ENCODE peak calls at places on chromosomes 1 and 21, in five cellular contexts. R is GM10248, U is HL-60, W is AG10803, P is fibroblast of pulmonary artery. T is an unnamed sample.

GRCh38 chr1:7527733-7528045 is 243.4 kb upstream of the VAMP3 start:
- DNase-seq in W (no peak), P (no peak), U (no peak), R (no peak), T (no peak)

GRCh38 chr1:192153276-192153675 is 5.0 kb upstream of the RGS18 start:
- DNase-seq in W (no peak), U (no peak), P (peak; percentile 52), R (no peak), T (no peak)

GRCh38 chr1:161225534-161226319 is at the start of gene TOMM40L:
- DNase-seq in R (peak; percentile 94), W (peak; percentile 100), U (peak; percentile 99), P (peak; percentile 100), T (peak; percentile 94)

GRCh38 chr1:29708818-29709710 is 472.7 kb downstream of the PTPRU start:
- DNase-seq in U (no peak), W (peak; percentile 76), P (peak; percentile 74), R (no peak), T (no peak)

GRCh38 chr1:202143768-202144509 is 598 bp downstream of the ARL8A start:
- DNase-seq in P (no peak), R (peak; percentile 72), U (no peak), W (no peak), T (peak; percentile 80)

GRCh38 chr1:217364220-217364619 is 266.7 kb downstream of the GPATCH2 start:
- DNase-seq in R (no peak), P (no peak), U (no peak), W (no peak), T (no peak)

GRCh38 chr1:89590341-89591080 is 42.4 kb upstream of the LRRC8C start:
- DNase-seq in R (no peak), W (peak; percentile 25), P (no peak), U (no peak), T (no peak)

GRCh38 chr1:205018381-205018780 is 24.6 kb upstream of the CNTN2 start:
- DNase-seq in W (no peak), R (no peak), U (no peak), P (no peak), T (no peak)

GRCh38 chr21:41596241-41596925 is 88.4 kb upstream of the TMPRSS2 start:
- DNase-seq in W (no peak), U (no peak), P (no peak), R (no peak), T (no peak)

GRCh38 chr1:50516056-50516455 is 92.8 kb upstream of the DMRTA2 start:
- DNase-seq in U (no peak), W (no peak), P (no peak), R (no peak), T (no peak)

GRCh38 chr1:222073307-222073995 is 331.6 kb upstream of the DUSP10 start:
- DNase-seq in W (peak; percentile 90), P (peak; percentile 69), U (no peak), R (no peak), T (no peak)

GRCh38 chr1:40438391-40439015 is 11.8 kb upstream of the ZFP69B start:
- DNase-seq in U (no peak), W (peak; percentile 12), R (peak; percentile 34), P (peak; percentile 56), T (peak; percentile 39)

GRCh38 chr1:204267191-204267601 is 53.4 kb upstream of the GOLT1A start:
- DNase-seq in U (no peak), R (no peak), W (no peak), P (no peak), T (no peak)

GRCh38 chr1:151130837-151131586 is 15.4 kb downstream of the SEMA6C start:
- DNase-seq in W (peak; percentile 82), U (no peak), R (peak; percentile 91), P (peak; percentile 72), T (peak; percentile 93)

GRCh38 chr1:155269381-155269780 is 3.9 kb downstream of the CLK2 start:
- DNase-seq in P (no peak), W (no peak), R (no peak), U (no peak), T (no peak)

GRCh38 chr1:74650561-74650960 is 23.0 kb downstream of the ERICH3 start:
- DNase-seq in R (no peak), U (no peak), P (peak; percentile 1), W (peak; percentile 12), T (no peak)

GRCh38 chr21:41612674-41613250 is 104.8 kb upstream of the TMPRSS2 start:
- DNase-seq in P (peak; percentile 96), U (no peak), R (peak; percentile 58), W (peak; percentile 100), T (peak; percentile 55)

GRCh38 chr21:33947451-33948095 is 32.0 kb upstream of the ATP5PO start:
- DNase-seq in P (peak; percentile 96), U (peak; percentile 63), R (peak; percentile 78), W (peak; percentile 94), T (peak; percentile 71)

GRCh38 chr1:165632152-165632469 is 1.1 kb downstream of the MGST3 start:
- DNase-seq in W (no peak), R (no peak), U (no peak), P (no peak), T (no peak)

GRCh38 chr1:41673355-41673754 is 188.9 kb upstream of the EDN2 start:
- DNase-seq in U (no peak), P (no peak), W (peak; percentile 70), R (peak; percentile 62), T (peak; percentile 63)

GRCh38 chr1:201696217-201696761 is 132.7 kb upstream of the IPO9 start:
- DNase-seq in P (peak; percentile 94), W (peak; percentile 97), R (no peak), U (no peak), T (no peak)

GRCh38 chr1:153531638-153532037 is 4.2 kb downstream of the S100A6 start:
- DNase-seq in P (no peak), R (no peak), U (no peak), W (no peak), T (no peak)

GRCh38 chr1:42135426-42135825 is 17.8 kb upstream of the GUCA2B start:
- DNase-seq in R (no peak), U (no peak), P (no peak), W (peak; percentile 45), T (no peak)

GRCh38 chr21:36511484-36512227 is 31.7 kb upstream of the CLDN14 start:
- DNase-seq in P (peak; percentile 36), R (no peak), U (no peak), W (peak; percentile 75), T (no peak)

GRCh38 chr1:23999156-23999671 is 19.1 kb upstream of the SRSF10 start:
- DNase-seq in W (peak; percentile 25), P (no peak), R (no peak), U (no peak), T (no peak)

GRCh38 chr1:31523769-31524168 is 52.5 kb upstream of the TINAGL1 start:
- DNase-seq in R (no peak), P (no peak), W (no peak), U (peak; percentile 85), T (no peak)

GRCh38 chr1:161196521-161197451 is 2.1 kb downstream of the ADAMTS4 start:
- DNase-seq in P (peak; percentile 83), R (no peak), W (peak; percentile 94), U (no peak), T (no peak)

GRCh38 chr1:24278726-24279125 is 40.4 kb upstream of the GRHL3 start:
- DNase-seq in P (no peak), U (no peak), R (no peak), W (no peak), T (no peak)

GRCh38 chr1:167538657-167539056 is 14.9 kb downstream of the CREG1 start:
- DNase-seq in U (no peak), W (no peak), P (peak; percentile 9), R (no peak), T (no peak)

GRCh38 chr1:77958391-77958790 is 20.5 kb downstream of the FUBP1 start:
- DNase-seq in W (peak; percentile 24), P (no peak), U (no peak), R (no peak), T (no peak)

GRCh38 chr21:36388835-36389234 is 3.6 kb downstream of the CHAF1B start:
- DNase-seq in U (no peak), R (peak; percentile 22), W (peak; percentile 51), P (peak; percentile 57), T (peak; percentile 43)

GRCh38 chr21:44800971-44801467 is 601 bp downstream of the UBE2G2 start:
- DNase-seq in P (peak; percentile 35), W (peak; percentile 32), R (peak; percentile 75), U (no peak), T (peak; percentile 78)
- TF ChIP-seq CTCF in P (peak; percentile 41), W (peak; percentile 43), R (peak; percentile 50), U (no peak), T (peak; percentile 42)

GRCh38 chr1:10599194-10599861 is 124.6 kb downstream of the PEX14 start:
- DNase-seq in W (peak; percentile 71), R (no peak), P (peak; percentile 55), U (no peak), T (no peak)

GRCh38 chr1:10601342-10602060 is 126.8 kb downstream of the PEX14 start:
- DNase-seq in P (no peak), W (no peak), U (no peak), R (no peak), T (no peak)

GRCh38 chr1:10597492-10597891 is 122.7 kb downstream of the PEX14 start:
- DNase-seq in U (no peak), R (no peak), W (no peak), P (no peak), T (no peak)

GRCh38 chr1:10596780-10597179 is 122.0 kb downstream of the PEX14 start:
- DNase-seq in R (no peak), W (no peak), P (no peak), U (no peak), T (no peak)

GRCh38 chr1:10598088-10598712 is 123.5 kb downstream of the PEX14 start:
- DNase-seq in R (no peak), W (no peak), P (no peak), U (no peak), T (no peak)
- TF ChIP-seq CTCF in R (no peak), W (no peak), P (no peak), U (no peak), T (no peak)

GRCh38 chr1:218412181-218412580 is 67.0 kb downstream of the TGFB2 start:
- DNase-seq in R (no peak), P (peak; percentile 40), W (peak; percentile 67), U (no peak), T (no peak)

GRCh38 chr1:218413179-218413578 is 68.0 kb downstream of the TGFB2 start:
- DNase-seq in U (no peak), W (no peak), R (no peak), P (no peak), T (no peak)

GRCh38 chr1:218414060-218414728 is 69.1 kb downstream of the TGFB2 start:
- DNase-seq in U (no peak), R (no peak), W (no peak), P (no peak), T (no peak)

GRCh38 chr1:218411101-218411500 is 66.0 kb downstream of the TGFB2 start:
- DNase-seq in R (no peak), P (no peak), W (no peak), U (no peak), T (no peak)

DNA sequence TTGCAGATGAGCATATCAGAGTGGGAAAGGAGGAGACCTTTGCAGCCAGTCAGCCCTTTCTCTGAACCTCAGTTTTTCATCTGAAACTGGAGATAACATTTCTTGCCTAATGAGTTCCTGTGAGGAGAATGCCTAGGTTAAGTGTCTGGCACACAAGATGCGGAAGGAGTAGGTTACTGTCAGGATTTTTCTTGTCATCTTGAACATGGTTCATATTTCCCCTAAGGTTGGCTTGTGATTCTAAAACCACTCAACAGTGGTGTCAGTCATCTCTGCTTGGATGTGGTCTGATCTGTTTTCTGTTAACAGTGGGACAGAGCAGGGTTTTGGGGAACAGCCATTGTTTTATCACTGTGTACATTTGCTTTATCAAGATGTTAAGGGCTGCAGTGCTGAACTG is 70.6 kb downstream of the TGFB2 start:
- DNase-seq in R (no peak), P (no peak), U (no peak), W (no peak), T (no peak)
- TF ChIP-seq CTCF in R (no peak), P (no peak), U (no peak), W (no peak), T (no peak)

GRCh38 chr1:13697738-13698137 is 2.2 kb upstream of the PRDM2 start:
- DNase-seq in U (peak; percentile 21), W (no peak), R (no peak), P (no peak), T (no peak)
- TF ChIP-seq CTCF in U (no peak), W (no peak), R (no peak), P (no peak), T (peak; percentile 7)